ENCODE peak calls at places on chromosomes 7 and 10, in six cellular contexts. S is brain microvascular endothelial cell, J is bronchial epithelial cell, U is AG04450, O is AG10803, X is transverse colon. T is an unnamed sample.

GRCh38 chr10:46057038-46057437 is 11.0 kb upstream of the MSMB start:
- DNase-seq in X (no peak), J (no peak), O (no peak), S (no peak), U (no peak), T (no peak)

GRCh38 chr7:87435546-87435945 is 39.9 kb downstream of the ABCB4 start:
- DNase-seq in X (no peak), U (no peak), J (peak), O (peak), S (no peak), T (no peak)

GRCh38 chr10:97412891-97413304 is 11.8 kb upstream of the RRP12 start:
- DNase-seq in X (no peak), O (no peak), S (peak), U (no peak), J (peak), T (no peak)

GRCh38 chr7:33842141-33842540 is 63.2 kb upstream of the BMPER start:
- DNase-seq in X (no peak), S (no peak), U (no peak), J (no peak), O (no peak), T (no peak)

GRCh38 chr10:119871881-119872609 is 598 bp downstream of the MCMBP start:
- DNase-seq in X (peak), S (peak), U (no peak), O (peak), J (peak), T (no peak)

GRCh38 chr10:132166216-132166950 is 20.4 kb upstream of the DPYSL4 start:
- DNase-seq in O (no peak), S (no peak), J (no peak), U (no peak), X (no peak), T (no peak)

GRCh38 chr7:101220295-101220694 is 2.3 kb downstream of the ZNHIT1 start:
- DNase-seq in S (no peak), O (no peak), J (no peak), U (no peak), X (no peak), T (no peak)

GRCh38 chr7:36763084-36763807 is 39.0 kb upstream of the AOAH start:
- DNase-seq in O (peak), U (no peak), S (no peak), X (no peak), J (no peak), T (no peak)

GRCh38 chr10:127158663-127159062 is 37.7 kb downstream of the INSYN2A start:
- DNase-seq in J (no peak), U (no peak), S (no peak), O (no peak), X (no peak), T (no peak)

GRCh38 chr7:105765846-105766245 is 110.6 kb downstream of the ATXN7L1 start:
- DNase-seq in J (no peak), O (no peak), X (no peak), S (no peak), U (no peak), T (no peak)

GRCh38 chr7:156156734-156157408 is 344.6 kb upstream of the SHH start:
- DNase-seq in O (no peak), X (peak), J (no peak), S (peak), U (no peak), T (no peak)

GRCh38 chr10:55146032-55146431 is 345.0 kb upstream of the PCDH15 start:
- DNase-seq in X (no peak), J (peak), S (peak), O (no peak), U (peak), T (no peak)

GRCh38 chr7:25148772-25149575 is 23.9 kb upstream of the CYCS start:
- DNase-seq in S (no peak), J (no peak), O (no peak), X (no peak), U (no peak), T (no peak)

GRCh38 chr7:68888971-68889385 is 709.3 kb upstream of the AUTS2 start:
- DNase-seq in U (no peak), S (no peak), O (peak), X (no peak), J (no peak), T (no peak)

GRCh38 chr10:90319188-90319914 is 538.5 kb downstream of the HTR7 start:
- DNase-seq in S (peak), J (peak), O (peak), U (peak), X (no peak), T (peak)

GRCh38 chr10:58638406-58638805 is 125.7 kb downstream of the BICC1 start:
- DNase-seq in U (no peak), J (no peak), S (peak), O (peak), X (no peak), T (no peak)

GRCh38 chr10:29512460-29512974 is 122.3 kb downstream of the SVIL start:
- DNase-seq in U (no peak), X (no peak), J (no peak), O (no peak), S (no peak), T (no peak)

GRCh38 chr10:107915277-107915634 is 750.8 kb upstream of the SORCS1 start:
- DNase-seq in O (peak), J (peak), U (no peak), S (no peak), X (no peak), T (no peak)

GRCh38 chr7:77885155-77885554 is 86.6 kb downstream of the PHTF2 start:
- DNase-seq in U (no peak), S (no peak), O (no peak), X (no peak), J (no peak), T (no peak)

DNA sequence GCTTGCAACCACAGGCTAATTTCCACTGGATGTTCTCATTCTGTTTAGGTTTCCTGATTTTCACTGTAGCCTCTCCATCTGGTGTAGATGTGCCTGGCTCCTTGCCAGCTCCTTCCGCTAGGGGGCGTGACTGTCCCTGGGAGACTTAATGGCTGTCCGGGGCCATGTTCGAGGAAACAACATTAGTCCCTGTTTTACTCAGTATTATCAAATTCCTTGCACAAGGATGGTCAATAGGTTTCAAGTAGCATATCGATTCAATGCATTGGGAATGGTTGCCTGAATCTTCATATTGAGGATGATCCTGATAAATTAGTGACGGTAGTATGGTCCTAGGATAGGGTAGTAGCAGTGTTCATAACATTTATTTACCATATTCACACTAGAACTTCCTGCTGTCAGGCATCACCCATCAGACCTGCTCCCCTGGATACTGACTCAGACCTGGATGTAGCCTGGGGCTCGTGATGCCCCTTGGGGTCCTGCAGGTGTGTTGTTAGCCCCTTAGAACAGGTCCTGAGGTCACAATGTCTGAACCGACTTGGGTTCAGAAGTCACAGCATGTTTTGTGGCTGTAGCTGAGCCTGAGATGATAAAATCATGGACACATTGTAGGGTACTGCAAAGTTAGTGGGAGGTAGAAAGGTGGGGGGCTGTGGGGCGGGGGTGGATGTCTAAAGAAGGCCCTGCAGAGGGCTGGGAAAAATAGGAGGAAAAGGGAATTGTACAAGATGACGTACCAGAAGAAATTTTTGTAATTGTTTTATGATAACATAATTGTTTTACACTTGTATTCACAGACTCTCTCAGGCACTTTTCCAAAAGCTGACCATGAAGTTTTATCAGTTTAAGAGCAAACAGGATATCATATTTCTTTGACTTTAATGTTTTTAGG is 8.9 kb upstream of the EXOC6 start:
- DNase-seq in J (no peak), U (no peak), X (peak), S (peak), O (peak), T (no peak)
- TF ChIP-seq CTCF in J (peak), U (peak), X (no peak), S (peak), O (no peak), T (peak)

DNA sequence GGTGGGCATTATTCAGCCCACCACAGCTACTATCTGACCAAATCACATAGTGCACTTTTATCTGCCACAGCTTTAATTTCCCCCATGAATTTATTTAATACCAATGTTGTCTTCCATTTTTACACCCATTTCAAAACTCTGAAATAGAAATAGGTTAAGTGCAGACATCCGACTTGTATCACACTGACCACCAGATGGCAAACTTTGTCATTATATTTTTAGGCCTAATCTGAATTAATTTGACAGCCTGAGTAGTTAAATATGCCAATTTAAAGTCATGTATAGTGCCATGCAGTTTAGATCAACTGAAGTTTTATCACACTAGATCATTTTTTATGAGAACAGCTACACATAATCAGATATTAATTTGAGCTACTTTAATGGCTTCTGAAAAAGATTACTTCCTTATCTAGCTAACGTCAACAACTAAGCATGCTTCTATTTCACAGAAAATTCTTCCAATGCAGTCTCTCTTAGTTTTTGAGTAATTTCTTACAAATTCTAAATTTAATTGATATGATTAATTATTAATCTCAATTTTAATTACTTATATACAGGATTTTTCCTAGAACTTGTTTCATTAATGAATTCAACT is 566.4 kb downstream of the GFRA1 start:
- DNase-seq in U (no peak), J (peak), S (peak), O (peak), X (no peak), T (no peak)
- TF ChIP-seq CTCF in U (peak), J (peak), S (peak), O (peak), X (peak), T (peak)

GRCh38 chr10:85105614-85106013 is 777.2 kb downstream of the CCSER2 start:
- DNase-seq in U (no peak), S (no peak), O (no peak), J (no peak), X (no peak), T (no peak)
- TF ChIP-seq CTCF in U (no peak), S (peak), O (no peak), J (no peak), X (no peak), T (no peak)

DNA sequence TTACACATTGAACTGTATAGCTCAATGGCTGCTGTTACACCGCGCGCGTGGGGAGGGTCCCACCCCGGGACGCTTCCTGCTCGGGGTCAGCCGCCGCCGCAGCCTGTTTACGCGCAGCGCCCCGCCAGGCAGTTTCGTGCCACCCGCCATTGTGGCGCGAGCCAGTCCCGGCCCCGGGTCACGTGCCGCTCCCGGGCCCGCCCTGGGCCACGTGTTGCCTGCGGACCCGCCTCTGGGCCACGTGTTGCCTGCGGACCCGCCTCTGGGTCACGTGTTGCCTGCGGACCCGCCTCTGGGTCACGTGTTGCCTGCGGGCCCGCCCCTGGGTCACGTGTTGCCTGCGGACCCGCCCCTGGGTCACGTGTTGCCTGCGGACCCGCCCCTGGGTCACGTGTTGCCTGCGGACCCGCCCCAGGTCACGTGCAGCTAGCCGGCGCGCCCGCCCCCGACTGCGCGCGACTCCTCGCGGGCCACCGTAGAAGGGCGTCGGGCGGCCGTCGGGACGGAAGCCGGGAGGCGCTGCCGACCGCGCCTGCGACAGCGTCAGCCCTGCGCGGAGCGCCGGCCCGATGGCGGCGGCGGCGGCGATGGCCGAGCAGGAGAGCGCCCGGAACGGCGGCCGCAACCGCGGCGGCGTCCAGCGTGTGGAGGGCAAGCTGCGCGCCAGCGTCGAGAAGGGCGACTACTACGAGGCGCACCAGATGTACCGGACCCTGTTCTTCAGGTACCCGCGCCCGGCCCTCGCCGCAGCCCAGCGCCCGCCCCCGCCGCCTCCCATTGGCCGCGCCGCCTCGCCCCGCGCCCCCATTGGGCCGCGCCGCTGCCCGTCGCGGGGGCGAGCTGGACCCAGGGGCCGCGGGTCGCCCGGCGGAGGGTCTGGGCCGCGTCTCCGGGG is at the start of gene GET4:
- DNase-seq in U (peak), S (peak), O (peak), X (peak), J (peak), T (peak)
- TF ChIP-seq CTCF in U (peak), S (peak), O (no peak), X (no peak), J (peak), T (peak)

GRCh38 chr10:5888352-5888751 is 1.3 kb downstream of the ANKRD16 start:
- DNase-seq in U (no peak), J (peak), S (no peak), O (peak), X (no peak), T (no peak)

GRCh38 chr10:5887641-5888040 is 2.1 kb downstream of the ANKRD16 start:
- DNase-seq in U (no peak), S (no peak), J (no peak), X (no peak), O (no peak), T (no peak)

GRCh38 chr10:5890519-5890878 is 456 bp downstream of the FBH1 start:
- DNase-seq in O (peak), J (peak), S (no peak), U (no peak), X (peak), T (no peak)

GRCh38 chr10:5889624-5890518 is at the start of the genes ANKRD16 and FBH1:
- DNase-seq in X (peak), S (peak), U (peak), O (peak), J (peak), T (peak)

GRCh38 chr10:5888843-5889623 is 660 bp downstream of the ANKRD16 start:
- DNase-seq in S (no peak), O (peak), J (peak), U (no peak), X (peak), T (no peak)
- TF ChIP-seq CTCF in S (peak), O (no peak), J (no peak), U (peak), X (no peak), T (no peak)

DNA sequence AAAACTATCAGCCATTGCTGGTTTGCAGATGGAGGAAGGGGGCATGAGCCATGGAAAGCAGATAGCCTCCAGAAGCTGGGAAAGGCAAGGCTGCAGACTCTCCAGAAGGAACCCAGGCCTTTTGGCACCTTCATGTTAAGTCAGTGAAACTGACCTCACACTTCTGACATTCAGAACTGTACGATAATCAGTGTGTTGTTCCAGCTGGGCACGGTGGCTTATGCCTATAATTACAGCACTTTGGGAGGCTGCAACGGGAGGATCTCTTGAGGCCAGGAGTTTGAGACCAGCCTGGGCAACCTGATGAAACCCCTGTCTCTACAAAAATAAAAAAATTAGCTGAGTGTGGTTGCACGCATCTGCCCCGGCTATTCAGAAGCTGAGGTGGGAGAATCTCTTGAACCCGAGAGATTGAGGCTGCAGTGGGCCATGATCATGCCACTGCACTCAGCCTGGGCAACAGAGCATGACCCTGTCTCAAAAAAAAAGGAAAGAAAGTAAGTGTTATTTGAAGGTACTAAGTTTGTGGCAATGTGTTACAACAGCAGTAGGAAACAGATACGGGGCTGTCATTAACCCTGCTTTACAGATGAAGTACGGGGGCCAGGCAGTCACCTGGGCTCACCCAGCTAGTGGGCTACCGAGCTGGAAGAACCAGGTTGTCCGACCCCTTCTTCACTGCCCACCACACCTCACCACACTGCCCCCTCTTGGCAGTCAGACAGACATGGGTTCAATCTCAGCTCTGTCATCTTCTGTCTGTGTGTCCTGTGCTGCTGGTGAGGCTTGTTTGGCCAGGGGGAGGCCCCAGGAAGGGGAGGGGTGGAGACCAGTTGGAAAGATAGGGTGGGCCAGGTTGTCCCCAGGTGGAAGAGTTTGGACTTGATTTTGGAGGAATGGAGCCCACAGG is 18.3 kb downstream of the CHST3 start:
- DNase-seq in O (no peak), U (no peak), J (no peak), S (no peak), X (no peak), T (no peak)
- TF ChIP-seq CTCF in O (no peak), U (no peak), J (peak), S (no peak), X (no peak), T (no peak)

GRCh38 chr7:99459087-99459486 is 6.9 kb downstream of the ATP5MF start:
- DNase-seq in X (no peak), O (peak), J (peak), S (no peak), U (no peak), T (no peak)
- TF ChIP-seq CTCF in X (no peak), O (peak), J (peak), S (peak), U (peak), T (no peak)

DNA sequence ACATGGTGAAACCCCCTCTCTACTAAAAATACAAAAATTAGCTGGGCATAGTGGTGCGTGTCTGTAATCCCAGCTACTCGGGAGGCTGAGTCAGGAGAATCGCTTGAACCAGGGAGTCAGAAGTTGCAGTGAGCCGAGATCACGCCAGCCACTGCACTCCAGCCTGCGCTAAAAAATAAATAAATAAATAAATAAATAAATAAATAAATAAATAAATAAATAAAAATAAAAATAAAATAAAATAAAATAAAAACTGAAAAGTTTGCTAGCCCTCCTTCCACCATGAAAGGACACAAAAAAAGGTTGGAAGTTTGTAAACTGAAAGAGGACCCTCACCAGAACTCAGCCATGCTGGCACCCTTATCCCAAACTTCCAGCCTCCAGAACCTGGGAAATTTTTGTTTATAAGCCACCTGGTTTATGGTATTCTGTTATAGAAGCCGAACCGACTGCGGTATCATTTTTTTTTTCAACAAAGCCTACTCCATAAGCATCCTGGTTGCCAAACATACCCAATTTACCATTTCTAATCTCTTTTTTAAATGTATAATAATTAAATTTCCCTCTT is 448.2 kb downstream of the SEMA3D start:
- DNase-seq in X (no peak), O (no peak), U (no peak), J (no peak), S (no peak), T (no peak)
- TF ChIP-seq CTCF in X (no peak), O (no peak), U (no peak), J (no peak), S (no peak), T (no peak)

GRCh38 chr7:89334785-89335184 is 539.2 kb upstream of the TEX47 start:
- DNase-seq in X (no peak), O (no peak), U (no peak), S (no peak), J (no peak), T (no peak)
- TF ChIP-seq CTCF in X (no peak), O (no peak), U (no peak), S (no peak), J (no peak), T (no peak)

GRCh38 chr10:4708123-4708759 is 117.8 kb upstream of the AKR1E2 start:
- DNase-seq in S (no peak), J (no peak), O (no peak), U (no peak), X (no peak), T (no peak)
- TF ChIP-seq CTCF in S (peak), J (peak), O (no peak), U (no peak), X (no peak), T (no peak)